ENCODE peak calls at places on chromosomes 12 and 14, in five cellular contexts. Y is A549, V is K562, S is GM12878, K is IMR-90. U is an unnamed sample.

GRCh38 chr14:56650977-56651376 is 71.4 kb downstream of the TMEM260 start:
- DNase-seq in V (no peak), Y (no peak), S (no peak), K (no peak), U (no peak)

GRCh38 chr14:22168092-22168955 is 420.7 kb downstream of the DAD1 start:
- DNase-seq in K (peak; percentile 63), S (no peak), V (no peak), Y (no peak), U (peak; percentile 29)

GRCh38 chr14:23360496-23360895 is 4.5 kb downstream of the EFS start:
- DNase-seq in Y (peak; percentile 35), K (no peak), V (peak; percentile 14), S (no peak), U (peak; percentile 54)

GRCh38 chr12:34605510-34605887 is 583.2 kb downstream of the ALG10 start:
- DNase-seq in S (no peak), V (no peak), K (no peak), Y (no peak), U (no peak)

GRCh38 chr12:55720071-55720564 is at the start of gene RDH5:
- DNase-seq in Y (no peak), S (no peak), V (no peak), K (peak; percentile 89), U (peak; percentile 83)

GRCh38 chr12:116609715-116610114 is 50.5 kb downstream of the MAP1LC3B2 start:
- DNase-seq in V (peak; percentile 79), Y (no peak), S (no peak), K (no peak), U (no peak)

GRCh38 chr12:87117516-87117915 is 861.3 kb upstream of the MGAT4C start:
- DNase-seq in K (no peak), Y (no peak), V (no peak), S (no peak), U (no peak)

GRCh38 chr12:49687941-49688340 is 19.3 kb downstream of the FMNL3 start:
- DNase-seq in K (no peak), Y (no peak), V (no peak), S (no peak), U (no peak)

GRCh38 chr12:22100952-22101748 is 55.1 kb downstream of the CMAS start:
- DNase-seq in Y (no peak), S (peak; percentile 13), V (peak; percentile 40), K (peak; percentile 73), U (peak; percentile 40)

GRCh38 chr14:105086833-105087307 is 21.6 kb upstream of the GPR132 start:
- DNase-seq in Y (peak; percentile 63), V (peak; percentile 85), S (no peak), K (peak; percentile 71), U (peak; percentile 47)

GRCh38 chr12:53984901-53985357 is at the start of gene HOXC10:
- DNase-seq in Y (peak; percentile 93), V (peak; percentile 97), K (peak; percentile 75), S (peak; percentile 38), U (peak; percentile 53)

GRCh38 chr12:102114212-102114611 is 5.7 kb downstream of the NUP37 start:
- DNase-seq in V (no peak), K (no peak), Y (no peak), S (no peak), U (no peak)

GRCh38 chr12:21989819-21990412 is 48.7 kb upstream of the ABCC9 start:
- DNase-seq in Y (no peak), S (no peak), K (peak; percentile 66), V (peak; percentile 34), U (peak; percentile 1)

GRCh38 chr14:29039171-29039570 is 272.6 kb downstream of the FOXG1 start:
- DNase-seq in V (no peak), S (no peak), K (peak; percentile 50), Y (no peak), U (no peak)

DNA sequence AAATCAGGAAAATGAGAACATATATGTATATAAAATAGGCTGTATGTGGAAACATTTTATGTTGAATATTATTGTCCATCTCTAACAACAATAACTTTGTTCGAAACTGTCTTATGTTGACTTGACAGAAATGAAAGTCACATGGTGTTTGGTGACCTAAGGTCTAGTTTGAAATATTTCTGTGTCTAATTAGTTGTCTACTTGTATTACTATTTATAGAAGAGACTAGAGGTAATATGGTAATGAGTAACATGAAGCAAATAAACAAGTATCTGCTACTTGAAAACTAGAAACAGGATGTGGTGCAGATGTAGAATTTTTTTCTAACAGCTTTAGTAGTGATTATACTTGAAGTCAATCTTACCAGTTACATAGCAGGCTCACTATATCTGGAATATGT is 3.9 kb downstream of the GPHN start:
- DNase-seq in S (no peak), V (no peak), Y (no peak), K (no peak), U (no peak)
- TF ChIP-seq SMC3 in S (no peak), V (no peak), Y (no peak), K (no peak), U (no peak)

GRCh38 chr14:59360923-59361794 is 104.0 kb downstream of the GPR135 start:
- DNase-seq in S (no peak), K (peak; percentile 82), V (peak; percentile 83), Y (peak; percentile 69), U (peak; percentile 59)
- TF ChIP-seq SMC3 in S (no peak), K (no peak), V (no peak), Y (peak; percentile 19), U (peak; percentile 7)

GRCh38 chr12:123905319-123905925 is 67.2 kb downstream of the CCDC92 start:
- DNase-seq in K (peak; percentile 81), V (peak; percentile 75), S (peak; percentile 9), Y (peak; percentile 61), U (peak; percentile 59)
- TF ChIP-seq SMC3 in K (peak; percentile 64), V (peak; percentile 35), S (peak; percentile 61), Y (peak; percentile 54), U (peak; percentile 48)

DNA sequence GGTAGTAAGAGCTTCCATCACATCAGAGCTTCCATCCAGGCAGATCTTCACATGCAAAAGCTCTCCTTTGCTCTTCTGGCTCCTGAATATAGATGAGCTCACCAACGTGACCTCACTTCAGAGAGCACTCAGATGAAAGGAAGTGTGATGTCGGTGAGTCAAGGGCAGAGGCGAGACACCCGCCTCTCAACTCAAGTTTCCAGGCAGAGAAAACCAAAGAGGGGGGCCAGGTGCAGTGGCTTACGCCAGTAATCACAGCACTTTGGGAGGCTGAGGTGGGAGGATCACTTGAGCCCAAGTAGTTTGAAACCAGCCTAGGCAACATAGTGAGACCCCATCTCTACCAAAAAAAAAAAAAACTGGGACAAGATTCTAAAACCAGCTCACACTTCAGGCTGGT is 126.9 kb downstream of the DUSP6 start:
- DNase-seq in V (no peak), S (no peak), Y (no peak), K (peak; percentile 78), U (no peak)
- TF ChIP-seq SMC3 in V (no peak), S (no peak), Y (no peak), K (no peak), U (no peak)

GRCh38 chr14:76924363-76925151 is 98.3 kb downstream of the LRRC74A start:
- DNase-seq in Y (no peak), V (no peak), K (no peak), S (no peak), U (peak; percentile 36)
- TF ChIP-seq SMC3 in Y (no peak), V (no peak), K (no peak), S (no peak), U (no peak)

GRCh38 chr12:119691202-119691846 is 23.4 kb downstream of the PRKAB1 start:
- DNase-seq in S (no peak), Y (no peak), V (no peak), K (no peak), U (peak; percentile 72)

GRCh38 chr12:119693511-119693910 is 25.6 kb downstream of the PRKAB1 start:
- DNase-seq in Y (no peak), K (no peak), V (no peak), S (no peak), U (no peak)

GRCh38 chr12:119693006-119693405 is 25.1 kb downstream of the PRKAB1 start:
- DNase-seq in S (no peak), V (no peak), Y (no peak), K (peak; percentile 90), U (no peak)

GRCh38 chr12:119694111-119694510 is 26.2 kb downstream of the PRKAB1 start:
- DNase-seq in V (no peak), S (no peak), K (no peak), Y (no peak), U (no peak)

GRCh38 chr12:119692410-119692809 is 24.5 kb downstream of the PRKAB1 start:
- DNase-seq in V (no peak), Y (no peak), S (no peak), K (peak; percentile 16), U (no peak)
- TF ChIP-seq SMC3 in V (no peak), Y (no peak), S (no peak), K (no peak), U (no peak)

GRCh38 chr12:65596514-65597010 is 227.7 kb upstream of the HMGA2 start:
- DNase-seq in K (peak; percentile 27), S (no peak), Y (no peak), V (no peak), U (no peak)

GRCh38 chr12:65594373-65594772 is 229.9 kb upstream of the HMGA2 start:
- DNase-seq in V (no peak), K (no peak), S (no peak), Y (no peak), U (no peak)

GRCh38 chr12:65593206-65593833 is 231.0 kb upstream of the HMGA2 start:
- DNase-seq in Y (no peak), V (no peak), K (no peak), S (no peak), U (no peak)

GRCh38 chr12:65597527-65597926 is 226.8 kb upstream of the HMGA2 start:
- DNase-seq in K (peak; percentile 46), V (peak; percentile 52), Y (no peak), S (no peak), U (no peak)

DNA sequence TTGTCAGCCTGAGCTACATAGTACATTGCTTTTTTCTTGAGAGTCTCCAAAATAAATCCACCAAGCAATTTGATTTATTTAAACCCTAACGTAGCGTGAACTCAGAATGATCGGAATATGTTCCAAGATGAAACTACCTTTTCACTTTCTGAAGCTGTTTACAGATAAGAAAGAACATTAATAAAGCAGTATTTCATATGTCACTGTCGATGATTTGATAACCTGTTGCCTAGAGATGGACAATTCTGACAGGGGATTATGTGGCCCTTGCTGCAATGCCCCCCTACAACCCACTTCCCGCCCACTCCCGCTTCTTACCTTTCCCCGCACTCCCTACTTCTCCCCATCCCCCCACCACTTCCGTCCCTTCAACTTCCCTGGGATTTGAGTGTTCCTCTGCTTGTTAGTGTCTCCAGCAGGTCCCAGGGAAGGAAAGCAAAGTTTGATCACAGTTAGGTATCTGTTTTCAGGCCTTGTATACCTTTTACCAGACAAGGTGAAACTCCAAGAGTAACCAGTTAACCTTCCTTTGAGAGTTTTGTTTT is 229.2 kb upstream of the HMGA2 start:
- DNase-seq in Y (no peak), S (no peak), K (no peak), V (no peak), U (no peak)
- TF ChIP-seq SMC3 in Y (no peak), S (no peak), K (no peak), V (no peak), U (no peak)

GRCh38 chr14:74609721-74610120 is 2.3 kb downstream of the LTBP2 start:
- DNase-seq in K (peak; percentile 51), Y (no peak), S (no peak), V (no peak), U (no peak)

GRCh38 chr14:74612346-74613021 is 447 bp upstream of the LTBP2 start:
- DNase-seq in V (peak; percentile 83), Y (peak; percentile 55), K (peak; percentile 72), S (no peak), U (peak; percentile 51)

GRCh38 chr14:74611672-74612345 is at the start of gene LTBP2:
- DNase-seq in S (no peak), K (peak; percentile 31), Y (no peak), V (no peak), U (no peak)

GRCh38 chr14:74610199-74610865 is 1.7 kb downstream of the LTBP2 start:
- DNase-seq in S (no peak), Y (no peak), V (no peak), K (no peak), U (no peak)

GRCh38 chr14:74610866-74611671 is 968 bp downstream of the LTBP2 start:
- DNase-seq in Y (no peak), S (no peak), K (peak; percentile 48), V (no peak), U (no peak)
- TF ChIP-seq SMC3 in Y (no peak), S (no peak), K (no peak), V (no peak), U (no peak)

U was measured in HepG2.